ENCODE peak calls at places on chromosomes 13 and 19, in five cellular contexts. B is transverse colon, O is neural progenitor cell, N is ovary, Q is stomach. Z is an unnamed sample.

GRCh38 chr19:39595950-39596349 is 6.4 kb upstream of the LGALS13 start:
- DNase-seq in B (no peak), O (no peak), N (no peak), Q (no peak), Z (no peak)

GRCh38 chr19:1206733-1207301 is 1.2 kb downstream of the STK11 start:
- DNase-seq in B (peak), O (no peak), N (no peak), Q (no peak), Z (no peak)

GRCh38 chr13:85638265-85638664 is 161.0 kb downstream of the SLITRK6 start:
- DNase-seq in B (no peak), O (no peak), N (no peak), Q (no peak), Z (no peak)

GRCh38 chr19:52659013-52659412 is 20.9 kb upstream of the ZNF83 start:
- DNase-seq in B (no peak), O (no peak), N (no peak), Q (no peak), Z (no peak)

GRCh38 chr13:95317037-95317989 is 16.1 kb upstream of the ABCC4 start:
- DNase-seq in B (no peak), O (no peak), N (peak), Q (no peak), Z (no peak)

GRCh38 chr13:50080856-50081105 is 65.5 kb downstream of the KCNRG start:
- DNase-seq in B (no peak), O (no peak), N (no peak), Q (no peak), Z (no peak)

GRCh38 chr13:94617389-94618000 is 15.8 kb downstream of the GPR180 start:
- DNase-seq in B (no peak), O (no peak), N (no peak), Q (no peak), Z (no peak)

GRCh38 chr13:41459754-41460111 is 2.4 kb downstream of the RGCC start:
- DNase-seq in B (no peak), O (no peak), N (no peak), Q (no peak), Z (no peak)

GRCh38 chr13:61880576-61881283 is 465.1 kb upstream of the PCDH20 start:
- DNase-seq in B (no peak), O (peak), N (no peak), Q (peak), Z (no peak)

GRCh38 chr13:111269508-111269907 is 50.9 kb upstream of the TEX29 start:
- DNase-seq in B (no peak), O (no peak), N (no peak), Q (no peak), Z (no peak)

GRCh38 chr19:28878862-28879566 is 333.9 kb downstream of the UQCRFS1 start:
- DNase-seq in B (peak), O (peak), N (peak), Q (peak), Z (peak)

GRCh38 chr13:24215007-24215633 is 54.6 kb downstream of the SPATA13 start:
- DNase-seq in B (no peak), O (no peak), N (no peak), Q (no peak), Z (no peak)

GRCh38 chr19:45729774-45730388 is 815 bp downstream of the FBXO46 start:
- DNase-seq in B (peak), O (no peak), N (no peak), Q (no peak), Z (no peak)

GRCh38 chr13:99356216-99357089 is 49.3 kb upstream of the GPR183 start:
- DNase-seq in B (peak), O (no peak), N (peak), Q (no peak), Z (peak)

GRCh38 chr19:913080-913748 is at the start of gene R3HDM4:
- DNase-seq in B (peak), O (peak), N (peak), Q (peak), Z (peak)

GRCh38 chr19:38034153-38034835 is 127.3 kb downstream of the SIPA1L3 start:
- DNase-seq in B (peak), O (no peak), N (no peak), Q (no peak), Z (no peak)

GRCh38 chr19:45173816-45174215 is 4.2 kb downstream of the TRAPPC6A start:
- DNase-seq in B (no peak), O (no peak), N (no peak), Q (no peak), Z (no peak)

GRCh38 chr13:111122056-111122455 is 6.9 kb downstream of the ARHGEF7 start:
- DNase-seq in B (no peak), O (peak), N (no peak), Q (no peak), Z (no peak)

GRCh38 chr19:898663-899062 is 5.4 kb downstream of the RNU6-9 start:
- DNase-seq in B (no peak), O (peak), N (no peak), Q (no peak), Z (no peak)

GRCh38 chr13:112424098-112424497 is 47.9 kb downstream of the SPACA7 start:
- DNase-seq in B (no peak), O (no peak), N (no peak), Q (no peak), Z (no peak)

GRCh38 chr13:37701972-37702371 is 103.4 kb upstream of the POSTN start:
- DNase-seq in B (no peak), O (no peak), N (no peak), Q (no peak), Z (no peak)

GRCh38 chr19:22784051-22784450 is at the start of gene ZNF99:
- DNase-seq in B (no peak), O (no peak), N (peak), Q (no peak), Z (no peak)

GRCh38 chr13:23848019-23848418 is 41.2 kb downstream of the MIPEP start:
- DNase-seq in B (no peak), O (no peak), N (no peak), Q (no peak), Z (no peak)

GRCh38 chr19:4075373-4075772 is 8.7 kb upstream of the ZBTB7A start:
- DNase-seq in B (no peak), O (no peak), N (no peak), Q (no peak), Z (peak)
- H3K27ac ChIP-seq in B (no peak), O (no peak), N (no peak), Q (no peak), Z (no peak)

GRCh38 chr19:56637976-56638555 is 4.9 kb upstream of the SMIM17 start:
- DNase-seq in B (no peak), O (peak), N (peak), Q (peak), Z (no peak)

GRCh38 chr19:56633021-56633420 is 9.9 kb upstream of the SMIM17 start:
- DNase-seq in B (no peak), O (no peak), N (no peak), Q (no peak), Z (no peak)
- H3K4me3 ChIP-seq in B (no peak), O (no peak), N (no peak), Q (no peak), Z (no peak)

GRCh38 chr13:73908809-73909208 is 225.4 kb downstream of the KLF12 start:
- DNase-seq in B (no peak), O (no peak), N (no peak), Q (no peak), Z (no peak)

GRCh38 chr13:73913043-73913740 is 221.0 kb downstream of the KLF12 start:
- DNase-seq in B (no peak), O (no peak), N (no peak), Q (no peak), Z (no peak)

GRCh38 chr13:73914119-73914518 is 220.1 kb downstream of the KLF12 start:
- DNase-seq in B (no peak), O (no peak), N (no peak), Q (no peak), Z (no peak)

GRCh38 chr13:73910733-73911132 is 223.5 kb downstream of the KLF12 start:
- DNase-seq in B (no peak), O (no peak), N (no peak), Q (no peak), Z (no peak)
- H3K27ac ChIP-seq in B (no peak), O (no peak), N (no peak), Q (no peak), Z (no peak)

GRCh38 chr19:33690461-33691427 is 69.0 kb downstream of the CHST8 start:
- DNase-seq in B (no peak), O (no peak), N (no peak), Q (no peak), Z (no peak)
- H3K4me3 ChIP-seq in B (no peak), O (no peak), N (no peak), Q (no peak), Z (no peak)

DNA sequence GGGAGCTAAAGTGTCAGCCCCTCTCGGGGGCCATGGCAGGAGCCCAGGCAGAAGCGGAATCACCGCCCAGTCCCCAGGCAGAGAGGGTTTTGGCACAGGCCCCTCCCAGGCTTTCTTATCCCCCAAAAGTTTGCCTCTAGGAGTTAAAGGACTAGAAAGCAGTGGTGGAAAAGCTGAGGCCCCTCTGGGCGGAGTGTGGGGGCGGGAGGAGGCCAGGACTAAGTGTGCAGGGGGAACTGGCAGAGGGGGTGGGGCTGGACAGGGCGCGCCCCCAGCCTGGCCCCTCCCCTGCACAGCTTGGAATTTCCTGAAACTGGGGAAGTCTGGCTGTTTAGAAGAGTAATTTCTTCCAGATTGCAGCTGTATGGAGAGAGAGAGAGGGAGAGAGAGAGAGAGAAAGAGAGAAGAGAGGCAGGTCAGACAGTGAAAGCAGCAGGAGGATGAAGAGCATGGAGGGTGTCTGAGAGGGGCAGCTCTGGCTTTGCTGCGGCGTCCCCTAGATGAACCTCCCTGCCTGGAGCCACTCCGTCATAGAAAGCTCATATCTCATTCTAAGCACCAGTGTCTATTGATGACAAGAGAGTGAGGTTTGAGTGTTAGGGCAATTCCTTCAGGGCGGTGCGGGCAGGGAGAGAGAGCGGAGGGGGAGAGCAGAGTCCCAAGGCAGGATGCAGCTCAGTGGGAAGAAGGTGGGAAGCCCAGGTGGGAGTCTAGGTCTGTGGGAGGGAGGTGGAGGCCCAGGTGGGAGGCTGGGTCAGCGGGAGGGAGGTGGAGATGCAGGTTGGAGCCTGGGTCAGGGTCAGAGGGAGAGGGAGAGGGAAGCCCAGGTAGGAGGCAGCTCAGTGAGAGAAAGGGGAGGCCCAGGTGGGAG is at the start of gene CDC42EP5:
- DNase-seq in B (peak), O (peak), N (peak), Q (peak), Z (peak)
- H3K27ac ChIP-seq in B (peak), O (no peak), N (peak), Q (peak), Z (peak)

Z was measured in lower lobe of right lung.